ENCODE peak calls at places on chromosomes 6 and 20, in ten cellular contexts. C is fibroblast of the aortic adventitia, W is H1, S is ovary, O is fibroblast of mammary gland, F is endodermal cell, H is lower leg skin, P is MM.1S, U is mucosa of descending colon, B is AG09309. A is an unnamed sample.

GRCh38 chr6:20497200-20497820 is 36.9 kb upstream of the CDKAL1 start:
- DNase-seq in H (no peak), C (peak), U (no peak), S (no peak), O (peak), W (no peak), B (peak), P (no peak), F (peak), A (peak)

GRCh38 chr20:23586735-23587525 is 18.6 kb upstream of the CST9L start:
- DNase-seq in U (no peak), O (no peak), H (peak), F (peak), S (no peak), P (no peak), C (no peak), W (peak), B (no peak), A (no peak)

GRCh38 chr6:80771941-80772340 is 665.5 kb downstream of the BCKDHB start:
- DNase-seq in O (peak), F (peak), H (no peak), P (peak), B (no peak), U (no peak), W (peak), S (no peak), C (peak), A (peak)

GRCh38 chr6:101630956-101631355 is 237.4 kb downstream of the GRIK2 start:
- DNase-seq in O (no peak), C (no peak), S (no peak), U (no peak), P (no peak), B (no peak), F (no peak), W (no peak), H (no peak), A (no peak)

GRCh38 chr20:54137115-54137514 is 36.7 kb downstream of the CYP24A1 start:
- DNase-seq in W (no peak), H (no peak), U (no peak), O (no peak), F (no peak), S (no peak), P (no peak), C (peak), B (no peak), A (no peak)

GRCh38 chr6:81401970-81402690 is 350.4 kb downstream of the TENT5A start:
- DNase-seq in F (no peak), C (peak), U (no peak), B (peak), S (no peak), O (peak), W (no peak), H (no peak), P (no peak), A (peak)

GRCh38 chr6:157825243-157825904 is 2.3 kb downstream of the SNX9 start:
- DNase-seq in S (no peak), U (no peak), F (no peak), B (no peak), W (no peak), H (no peak), P (no peak), O (peak), C (peak), A (peak)

GRCh38 chr6:10957414-10957886 is 70.6 kb downstream of the SYCP2L start:
- DNase-seq in F (no peak), H (no peak), O (no peak), C (no peak), U (no peak), S (no peak), B (no peak), P (no peak), W (no peak), A (no peak)

GRCh38 chr20:36344517-36345132 is 38.5 kb downstream of the DLGAP4 start:
- DNase-seq in S (peak), W (peak), C (peak), H (no peak), B (peak), F (peak), P (peak), U (peak), O (peak), A (peak)

GRCh38 chr6:25054469-25054868 is 118.7 kb upstream of the RIPOR2 start:
- DNase-seq in S (no peak), O (peak), P (no peak), F (no peak), B (peak), C (peak), W (no peak), H (no peak), U (no peak), A (peak)

GRCh38 chr6:39338406-39338805 is 15.9 kb upstream of the KCNK16 start:
- DNase-seq in W (no peak), S (no peak), H (no peak), B (no peak), C (no peak), P (no peak), U (no peak), F (no peak), O (no peak), A (no peak)

GRCh38 chr20:2754426-2754825 is 46.0 kb downstream of the CPXM1 start:
- DNase-seq in O (no peak), H (peak), B (no peak), C (no peak), U (no peak), F (no peak), W (no peak), P (no peak), S (no peak), A (no peak)

GRCh38 chr6:42572523-42572922 is 8.7 kb downstream of the UBR2 start:
- DNase-seq in U (no peak), O (no peak), C (no peak), S (no peak), H (no peak), F (no peak), B (no peak), P (peak), W (no peak), A (no peak)

GRCh38 chr6:44000164-44000842 is 126.9 kb downstream of the MRPL14 start:
- DNase-seq in C (no peak), H (no peak), O (no peak), F (peak), P (no peak), U (peak), B (no peak), S (peak), W (no peak), A (no peak)

GRCh38 chr6:143410859-143411270 is 39.6 kb downstream of the ADAT2 start:
- DNase-seq in P (no peak), H (no peak), F (no peak), C (peak), B (peak), O (peak), U (no peak), S (no peak), W (no peak), A (peak)

GRCh38 chr6:138520463-138520862 is 21.2 kb upstream of the NHSL1 start:
- DNase-seq in H (no peak), S (no peak), B (no peak), U (no peak), P (peak), O (peak), C (peak), W (no peak), F (no peak), A (peak)

GRCh38 chr6:7086488-7086887 is 21.3 kb upstream of the RREB1 start:
- DNase-seq in O (peak), W (no peak), H (peak), F (no peak), C (peak), P (peak), B (no peak), U (peak), S (peak), A (peak)

GRCh38 chr6:97524846-97525245 is 241.8 kb upstream of the MMS22L start:
- DNase-seq in S (no peak), O (no peak), P (no peak), C (no peak), U (no peak), F (peak), B (no peak), H (no peak), W (peak), A (no peak)

GRCh38 chr6:16698163-16698533 is 63.1 kb downstream of the ATXN1 start:
- DNase-seq in U (no peak), S (no peak), B (no peak), W (no peak), P (no peak), C (peak), F (no peak), O (peak), H (no peak), A (no peak)

GRCh38 chr6:118896339-118897136 is 2.6 kb downstream of the ASF1A start:
- DNase-seq in U (no peak), O (peak), C (peak), P (peak), B (no peak), S (no peak), F (no peak), W (no peak), H (no peak), A (peak)

GRCh38 chr20:2394411-2395055 is 13.8 kb downstream of the TGM6 start:
- DNase-seq in B (no peak), H (peak), S (no peak), W (no peak), P (no peak), F (no peak), U (no peak), C (no peak), O (no peak), A (no peak)

GRCh38 chr6:118743744-118744143 is 92.4 kb upstream of the CEP85L start:
- DNase-seq in P (no peak), F (no peak), O (peak), U (no peak), S (no peak), C (peak), W (no peak), H (no peak), B (no peak), A (peak)

GRCh38 chr20:33177866-33178265 is 9.9 kb downstream of the BPIFA2 start:
- DNase-seq in P (no peak), F (no peak), S (no peak), C (no peak), B (no peak), W (no peak), O (no peak), U (no peak), H (no peak), A (no peak)

GRCh38 chr20:25259788-25260254 is 11.9 kb downstream of the PYGB start:
- DNase-seq in F (peak), U (no peak), S (no peak), B (no peak), O (no peak), W (peak), C (no peak), H (peak), P (no peak), A (no peak)

GRCh38 chr6:90403489-90404381 is 107.1 kb upstream of the BACH2 start:
- DNase-seq in B (no peak), F (peak), U (no peak), W (peak), S (peak), P (no peak), H (no peak), C (peak), O (peak), A (peak)

GRCh38 chr6:53796791-53797190 is 2.0 kb downstream of the LRRC1 start:
- DNase-seq in W (no peak), O (no peak), B (no peak), U (no peak), S (no peak), C (no peak), P (no peak), F (no peak), H (no peak), A (no peak)

GRCh38 chr6:84645000-84645399 is 119.4 kb downstream of the TBX18 start:
- DNase-seq in O (peak), W (no peak), B (no peak), P (no peak), S (no peak), U (no peak), C (peak), F (no peak), H (no peak), A (peak)

GRCh38 chr6:30749554-30750378 is 5.4 kb upstream of the IER3 start:
- DNase-seq in H (no peak), O (no peak), F (no peak), S (no peak), C (no peak), W (no peak), P (no peak), B (no peak), U (peak), A (no peak)

GRCh38 chr6:127939442-127940066 is 38.7 kb upstream of the THEMIS start:
- DNase-seq in O (peak), W (no peak), C (peak), P (peak), F (no peak), H (no peak), S (no peak), B (no peak), U (no peak), A (peak)

GRCh38 chr6:27873101-27874030 is 38.8 kb downstream of the OR2B2 start:
- DNase-seq in W (peak), H (peak), C (peak), B (no peak), U (peak), S (no peak), O (peak), F (peak), P (no peak), A (peak)

GRCh38 chr6:169961772-169962561 is 210.5 kb downstream of the ERMARD start:
- DNase-seq in U (no peak), P (no peak), F (peak), S (peak), H (peak), C (no peak), O (no peak), W (peak), B (no peak), A (no peak)

GRCh38 chr6:20744911-20745557 is 210.8 kb downstream of the CDKAL1 start:
- DNase-seq in O (no peak), F (no peak), U (no peak), C (no peak), H (no peak), S (no peak), B (no peak), W (no peak), P (peak), A (no peak)

GRCh38 chr20:14986026-14986655 is 648.7 kb upstream of the FLRT3 start:
- DNase-seq in H (no peak), F (no peak), B (no peak), S (no peak), P (no peak), O (no peak), W (no peak), C (no peak), U (peak), A (no peak)

GRCh38 chr6:109840796-109841195 is 137.3 kb upstream of the GPR6 start:
- DNase-seq in W (no peak), F (peak), S (no peak), P (no peak), C (no peak), U (no peak), O (no peak), B (no peak), H (no peak), A (no peak)

GRCh38 chr20:34945315-34946077 is 10.1 kb downstream of the GSS start:
- DNase-seq in B (no peak), S (no peak), P (no peak), W (no peak), O (no peak), U (peak), H (no peak), F (no peak), C (no peak), A (no peak)

GRCh38 chr6:5517781-5518180 is 256.5 kb downstream of the FARS2 start:
- DNase-seq in C (no peak), W (no peak), H (no peak), P (no peak), O (no peak), B (no peak), F (no peak), S (no peak), U (no peak), A (no peak)

GRCh38 chr6:55964136-55964535 is 88.7 kb upstream of the BMP5 start:
- DNase-seq in S (no peak), U (no peak), P (no peak), C (no peak), H (no peak), F (no peak), O (no peak), W (no peak), B (no peak), A (no peak)
- H3K4me3 ChIP-seq in S (no peak), U (no peak), P (no peak), C (no peak), H (no peak), F (no peak), O (no peak), W (no peak), B (no peak), A (no peak)

GRCh38 chr20:59412896-59413295 is 112.5 kb downstream of the EDN3 start:
- DNase-seq in F (peak), P (no peak), H (peak), B (no peak), C (no peak), S (no peak), W (peak), O (no peak), U (no peak), A (no peak)
- TF ChIP-seq CTCF in F (peak), P (no peak), H (no peak), B (no peak), C (no peak), S (no peak), W (peak), O (no peak), U (no peak), A (no peak)

DNA sequence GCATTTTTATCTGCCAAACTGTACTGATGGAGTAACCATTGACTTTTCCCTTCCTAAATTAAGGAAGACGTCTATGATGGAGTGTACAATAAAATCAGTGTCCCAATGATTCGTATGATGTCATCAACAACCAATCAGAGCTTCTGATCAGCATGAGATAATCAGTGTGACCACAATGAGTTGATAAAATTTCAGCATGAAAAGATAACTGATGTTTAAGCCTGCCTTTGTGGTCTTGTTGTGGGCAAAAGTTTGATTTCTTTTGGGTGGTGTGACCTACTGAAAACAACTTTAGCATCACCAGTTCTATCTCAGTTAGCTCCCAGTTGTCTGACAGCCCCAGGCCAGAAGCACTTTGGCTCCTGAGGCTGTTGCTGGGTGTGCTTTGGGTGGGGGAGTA is 3.3 kb downstream of the PCIF1 start:
- DNase-seq in U (no peak), W (no peak), B (no peak), F (no peak), O (peak), H (no peak), S (no peak), P (no peak), C (no peak), A (no peak)
- H3K4me3 ChIP-seq in U (no peak), W (no peak), B (no peak), F (peak), O (no peak), H (no peak), S (no peak), P (no peak), C (no peak), A (no peak)

DNA sequence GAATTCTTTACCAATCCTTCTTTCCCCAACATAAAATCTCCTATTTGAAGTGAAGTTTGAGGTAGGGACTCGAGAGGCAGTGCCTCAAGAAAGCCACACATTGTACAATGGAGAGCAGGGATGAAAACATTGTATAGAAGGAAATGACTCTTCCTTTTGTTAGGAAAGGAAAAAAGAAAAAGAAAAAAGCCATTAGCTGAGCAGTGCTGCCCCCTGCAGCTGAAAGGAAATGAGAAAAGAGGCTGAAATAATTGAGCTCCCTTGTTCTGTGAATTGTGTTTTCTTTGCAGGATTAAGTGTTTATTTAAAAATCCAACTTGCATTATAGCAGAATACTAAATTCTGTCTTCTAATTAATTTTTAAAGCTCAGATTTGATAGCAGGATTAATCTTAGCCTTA is 162.9 kb upstream of the SASH1 start:
- DNase-seq in H (no peak), B (no peak), P (no peak), U (peak), W (peak), O (peak), F (peak), C (peak), S (no peak), A (peak)
- TF ChIP-seq CTCF in H (no peak), B (peak), P (no peak), U (no peak), W (peak), O (peak), F (peak), C (peak), S (no peak), A (peak)

DNA sequence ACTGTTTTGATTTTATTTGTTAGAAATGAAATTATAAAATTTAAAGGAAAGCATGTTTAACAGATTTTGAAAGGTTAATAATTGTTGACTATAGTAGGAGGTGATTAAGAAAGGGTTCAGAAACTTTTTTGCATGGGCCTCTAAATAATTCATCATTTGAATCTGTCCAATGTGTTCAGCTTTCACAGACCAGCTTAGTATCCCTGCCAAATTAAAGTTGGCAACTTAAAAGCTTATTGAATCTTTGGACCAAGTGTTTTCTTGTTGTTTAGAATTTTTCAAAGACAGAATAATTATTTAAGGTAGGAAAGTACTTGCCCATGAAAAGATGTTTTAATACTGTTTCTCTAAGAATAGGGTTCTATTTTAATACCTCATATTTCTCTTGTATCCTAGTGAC is 466.0 kb downstream of the GJA1 start:
- DNase-seq in S (no peak), O (no peak), U (no peak), C (no peak), H (no peak), F (no peak), P (no peak), B (no peak), W (no peak), A (no peak)
- H3K4me3 ChIP-seq in S (no peak), O (no peak), U (no peak), C (no peak), H (no peak), F (no peak), P (no peak), B (no peak), W (no peak), A (no peak)

DNA sequence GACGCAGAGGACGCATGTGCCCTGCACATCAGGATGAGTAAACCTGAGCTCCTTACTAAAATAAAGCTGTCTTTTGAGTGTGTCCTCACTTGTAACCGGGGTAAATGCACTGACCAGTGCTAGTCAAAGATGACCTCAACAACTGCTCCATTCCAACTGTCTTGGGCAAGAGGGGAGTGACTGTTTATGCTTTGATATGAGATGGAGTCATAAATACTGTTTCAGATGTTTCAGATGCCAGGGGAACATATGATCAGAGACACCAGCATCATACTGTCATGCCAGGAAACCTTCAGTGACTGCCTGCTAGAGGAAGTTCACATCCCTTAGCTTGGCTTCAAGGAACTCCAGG is 13.8 kb upstream of the TRAM2 start:
- DNase-seq in O (peak), F (no peak), H (peak), P (no peak), B (no peak), S (no peak), U (no peak), C (peak), W (no peak), A (peak)
- TF ChIP-seq CTCF in O (no peak), F (no peak), H (no peak), P (no peak), B (no peak), S (no peak), U (no peak), C (no peak), W (no peak), A (no peak)

GRCh38 chr20:57998981-57999464 is 229.4 kb downstream of the ANKRD60 start:
- DNase-seq in W (no peak), O (no peak), U (no peak), C (no peak), B (no peak), H (no peak), P (no peak), S (no peak), F (no peak), A (no peak)
- H3K4me3 ChIP-seq in W (peak), O (no peak), U (no peak), C (no peak), B (no peak), H (no peak), P (no peak), S (no peak), F (no peak), A (no peak)

GRCh38 chr6:75893058-75893775 is 144.2 kb downstream of the MYO6 start:
- DNase-seq in B (peak), F (no peak), C (peak), U (no peak), O (peak), P (peak), W (no peak), S (no peak), H (no peak), A (peak)
- TF ChIP-seq CTCF in B (peak), F (peak), C (peak), U (no peak), O (peak), P (peak), W (peak), S (no peak), H (no peak), A (peak)

GRCh38 chr6:150687508-150687907 is 87.8 kb downstream of the PLEKHG1 start:
- DNase-seq in C (peak), W (no peak), S (peak), U (peak), H (no peak), P (no peak), B (no peak), F (no peak), O (peak), A (no peak)
- H3K4me3 ChIP-seq in C (no peak), W (no peak), S (no peak), U (no peak), H (no peak), P (no peak), B (no peak), F (no peak), O (no peak), A (no peak)

A was measured in foreskin fibroblast.